ENCODE peak calls at places on chromosomes 6 and 20, in nine cellular contexts. One of them, this sample, is unnamed. For H3K9me3, H3K4me1 and H3K27me3, the result is how much of the 10 kb centered on the place peaks cover.

GRCh38 chr6:15431762-15432495 is 186.1 kb downstream of the JARID2 start:
- DNase-seq in body of pancreas: no peak
- DNase-seq in neuronal stem cell: no peak
- DNase-seq in adipocyte: peak
- DNase-seq in ascending aorta: no peak
- DNase-seq in left lung: no peak
- DNase-seq in A673: no peak
- DNase-seq in heart left ventricle: no peak
- DNase-seq in psoas muscle: peak
- DNase-seq in this sample: no peak

GRCh38 chr6:40743226-40743625 is 156.1 kb upstream of the LRFN2 start:
- DNase-seq in heart left ventricle: no peak
- DNase-seq in adipocyte: no peak
- DNase-seq in A673: no peak
- DNase-seq in ascending aorta: no peak
- DNase-seq in body of pancreas: no peak
- DNase-seq in left lung: no peak
- DNase-seq in neuronal stem cell: no peak
- DNase-seq in psoas muscle: no peak
- DNase-seq in this sample: no peak

GRCh38 chr20:57397693-57398108 is 6.5 kb downstream of the RBM38 start:
- DNase-seq in adipocyte: no peak
- DNase-seq in heart left ventricle: no peak
- DNase-seq in psoas muscle: peak
- DNase-seq in ascending aorta: no peak
- DNase-seq in neuronal stem cell: no peak
- DNase-seq in A673: no peak
- DNase-seq in body of pancreas: no peak
- DNase-seq in left lung: no peak
- DNase-seq in this sample: peak

GRCh38 chr20:62578294-62578897 is 63.9 kb upstream of the SLCO4A1 start:
- DNase-seq in neuronal stem cell: no peak
- DNase-seq in body of pancreas: no peak
- DNase-seq in heart left ventricle: no peak
- DNase-seq in A673: peak
- DNase-seq in psoas muscle: no peak
- DNase-seq in ascending aorta: no peak
- DNase-seq in adipocyte: no peak
- DNase-seq in left lung: no peak
- DNase-seq in this sample: no peak

GRCh38 chr6:158825951-158826306 is 6.8 kb upstream of the EZR start:
- DNase-seq in psoas muscle: no peak
- DNase-seq in left lung: no peak
- DNase-seq in neuronal stem cell: no peak
- DNase-seq in heart left ventricle: peak
- DNase-seq in ascending aorta: no peak
- DNase-seq in A673: no peak
- DNase-seq in adipocyte: no peak
- DNase-seq in body of pancreas: peak
- DNase-seq in this sample: no peak

GRCh38 chr20:38624084-38624483 is 22.5 kb downstream of the ARHGAP40 start:
- DNase-seq in neuronal stem cell: no peak
- DNase-seq in adipocyte: no peak
- DNase-seq in psoas muscle: no peak
- DNase-seq in body of pancreas: no peak
- DNase-seq in A673: no peak
- DNase-seq in left lung: no peak
- DNase-seq in heart left ventricle: no peak
- DNase-seq in ascending aorta: no peak
- DNase-seq in this sample: no peak

GRCh38 chr6:46948699-46949098 is 27.0 kb upstream of the ADGRF5 start:
- DNase-seq in A673: no peak
- DNase-seq in psoas muscle: no peak
- DNase-seq in left lung: no peak
- DNase-seq in ascending aorta: no peak
- DNase-seq in neuronal stem cell: no peak
- DNase-seq in heart left ventricle: peak
- DNase-seq in adipocyte: no peak
- DNase-seq in body of pancreas: no peak
- DNase-seq in this sample: no peak

GRCh38 chr6:54698974-54699373 is 147.6 kb upstream of the FAM83B start:
- DNase-seq in psoas muscle: no peak
- DNase-seq in body of pancreas: no peak
- DNase-seq in A673: no peak
- DNase-seq in ascending aorta: no peak
- DNase-seq in heart left ventricle: no peak
- DNase-seq in neuronal stem cell: no peak
- DNase-seq in left lung: no peak
- DNase-seq in adipocyte: no peak
- DNase-seq in this sample: no peak

GRCh38 chr6:27873101-27874030 is 38.8 kb downstream of the OR2B2 start:
- DNase-seq in neuronal stem cell: peak
- DNase-seq in adipocyte: peak
- DNase-seq in psoas muscle: peak
- DNase-seq in left lung: peak
- DNase-seq in heart left ventricle: peak
- DNase-seq in A673: peak
- DNase-seq in ascending aorta: no peak
- DNase-seq in body of pancreas: no peak
- DNase-seq in this sample: peak

DNA sequence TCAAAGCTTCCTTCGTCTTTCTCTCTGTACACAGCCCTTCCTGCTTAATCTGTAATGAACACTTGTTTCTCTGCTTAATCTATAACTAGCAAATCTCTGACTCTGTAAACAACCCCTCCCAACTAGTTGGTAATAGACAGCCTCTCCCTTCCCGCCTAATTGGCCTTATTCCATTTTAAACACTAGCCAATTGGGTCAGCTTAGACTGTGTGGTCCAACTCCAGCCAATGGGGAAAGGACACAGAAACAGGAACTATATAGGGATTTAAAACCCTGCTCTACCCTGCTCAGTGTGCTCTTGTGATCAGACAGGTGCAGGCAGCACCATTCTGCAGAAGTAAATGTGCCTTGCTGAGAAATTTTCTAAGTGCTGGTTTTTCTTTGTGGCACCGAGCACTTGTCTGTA is 18.5 kb downstream of the CHD6 start:
- DNase-seq in ascending aorta: no peak
- DNase-seq in psoas muscle: no peak
- DNase-seq in A673: no peak
- DNase-seq in adipocyte: no peak
- DNase-seq in neuronal stem cell: no peak
- DNase-seq in left lung: no peak
- DNase-seq in heart left ventricle: no peak
- DNase-seq in body of pancreas: no peak
- DNase-seq in this sample: no peak
- H3K9me3 ChIP-seq in ascending aorta: under half
- H3K9me3 ChIP-seq in psoas muscle: under half
- H3K9me3 ChIP-seq in A673: half or more
- H3K9me3 ChIP-seq in adipocyte: under half
- H3K9me3 ChIP-seq in neuronal stem cell: half or more
- H3K9me3 ChIP-seq in left lung: half or more
- H3K9me3 ChIP-seq in heart left ventricle: under half
- H3K9me3 ChIP-seq in body of pancreas: under half
- H3K9me3 ChIP-seq in this sample: under half

GRCh38 chr20:48373555-48373934 is 454.3 kb downstream of the PREX1 start:
- DNase-seq in left lung: no peak
- DNase-seq in neuronal stem cell: no peak
- DNase-seq in adipocyte: no peak
- DNase-seq in psoas muscle: no peak
- DNase-seq in body of pancreas: no peak
- DNase-seq in heart left ventricle: no peak
- DNase-seq in ascending aorta: no peak
- DNase-seq in A673: no peak
- DNase-seq in this sample: no peak
- H3K4me1 ChIP-seq in left lung: under half
- H3K4me1 ChIP-seq in neuronal stem cell: under half
- H3K4me1 ChIP-seq in adipocyte: under half
- H3K4me1 ChIP-seq in psoas muscle: under half
- H3K4me1 ChIP-seq in body of pancreas: under half
- H3K4me1 ChIP-seq in heart left ventricle: under half
- H3K4me1 ChIP-seq in ascending aorta: under half
- H3K4me1 ChIP-seq in A673: under half
- H3K4me1 ChIP-seq in this sample: under half

GRCh38 chr20:45251884-45252571 is 2.3 kb downstream of the SLPI start:
- DNase-seq in body of pancreas: no peak
- DNase-seq in heart left ventricle: no peak
- DNase-seq in adipocyte: no peak
- DNase-seq in neuronal stem cell: no peak
- DNase-seq in ascending aorta: no peak
- DNase-seq in A673: no peak
- DNase-seq in left lung: no peak
- DNase-seq in psoas muscle: no peak
- DNase-seq in this sample: no peak
- H3K27me3 ChIP-seq in body of pancreas: under half
- H3K27me3 ChIP-seq in heart left ventricle: under half
- H3K27me3 ChIP-seq in adipocyte: under half
- H3K27me3 ChIP-seq in neuronal stem cell: under half
- H3K27me3 ChIP-seq in ascending aorta: under half
- H3K27me3 ChIP-seq in A673: under half
- H3K27me3 ChIP-seq in left lung: under half
- H3K27me3 ChIP-seq in psoas muscle: under half
- H3K27me3 ChIP-seq in this sample: under half

GRCh38 chr6:122501475-122501874 is 29.9 kb upstream of the SERINC1 start:
- DNase-seq in left lung: no peak
- DNase-seq in psoas muscle: no peak
- DNase-seq in heart left ventricle: no peak
- DNase-seq in adipocyte: no peak
- DNase-seq in A673: no peak
- DNase-seq in ascending aorta: no peak
- DNase-seq in neuronal stem cell: no peak
- DNase-seq in body of pancreas: no peak
- DNase-seq in this sample: no peak
- H3K9me3 ChIP-seq in left lung: half or more
- H3K9me3 ChIP-seq in psoas muscle: under half
- H3K9me3 ChIP-seq in heart left ventricle: half or more
- H3K9me3 ChIP-seq in adipocyte: half or more
- H3K9me3 ChIP-seq in A673: under half
- H3K9me3 ChIP-seq in ascending aorta: under half
- H3K9me3 ChIP-seq in neuronal stem cell: under half
- H3K9me3 ChIP-seq in body of pancreas: under half
- H3K9me3 ChIP-seq in this sample: under half

DNA sequence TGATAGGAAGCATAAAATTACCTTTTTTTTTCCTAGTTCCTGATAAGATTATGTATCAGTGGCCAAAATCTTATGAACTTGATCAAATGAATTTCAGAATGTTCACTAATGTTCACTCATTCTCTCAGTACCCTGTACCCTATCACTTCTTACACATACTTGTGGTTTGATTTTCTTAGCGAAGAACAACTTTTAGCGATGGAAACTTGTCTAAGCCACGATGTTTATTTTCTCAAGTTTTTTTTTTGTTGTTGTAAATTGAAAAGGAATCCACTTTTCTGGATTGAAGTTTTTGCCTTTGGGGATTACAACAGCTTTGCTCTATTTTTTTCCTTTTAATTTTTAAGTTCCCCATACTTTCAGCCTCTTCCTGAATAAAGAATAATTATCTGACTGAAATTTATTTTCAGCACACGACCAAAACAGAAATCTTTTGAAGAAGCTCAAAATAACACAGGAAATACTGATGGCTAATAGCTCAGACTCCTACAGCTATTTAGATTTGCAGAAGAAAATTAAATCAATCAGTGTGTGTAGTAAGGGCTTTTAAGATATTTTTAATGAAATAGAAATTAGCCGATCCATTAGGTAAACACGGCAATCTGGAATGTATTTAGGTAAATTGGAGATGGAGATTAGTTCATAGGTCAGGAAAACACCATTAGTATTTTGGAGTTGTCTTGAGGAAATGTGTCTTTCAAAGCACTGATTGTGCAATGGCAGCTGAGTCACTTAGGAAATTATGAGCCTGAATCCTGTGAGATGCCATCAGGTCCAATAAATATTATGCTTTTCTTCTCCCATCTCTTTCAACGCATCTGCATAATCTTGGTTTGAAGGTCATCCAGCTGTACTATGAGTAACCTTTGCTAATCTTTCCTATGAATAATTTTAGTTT is 217.5 kb downstream of the GJA1 start:
- DNase-seq in left lung: no peak
- DNase-seq in neuronal stem cell: no peak
- DNase-seq in heart left ventricle: no peak
- DNase-seq in ascending aorta: no peak
- DNase-seq in body of pancreas: no peak
- DNase-seq in psoas muscle: no peak
- DNase-seq in A673: peak
- DNase-seq in adipocyte: peak
- DNase-seq in this sample: no peak
- H3K4me1 ChIP-seq in left lung: under half
- H3K4me1 ChIP-seq in neuronal stem cell: under half
- H3K4me1 ChIP-seq in heart left ventricle: under half
- H3K4me1 ChIP-seq in ascending aorta: under half
- H3K4me1 ChIP-seq in body of pancreas: under half
- H3K4me1 ChIP-seq in psoas muscle: under half
- H3K4me1 ChIP-seq in A673: under half
- H3K4me1 ChIP-seq in adipocyte: under half
- H3K4me1 ChIP-seq in this sample: under half

GRCh38 chr20:53061305-53061704 is 89.1 kb downstream of the TSHZ2 start:
- DNase-seq in adipocyte: no peak
- DNase-seq in A673: no peak
- DNase-seq in psoas muscle: no peak
- DNase-seq in neuronal stem cell: no peak
- DNase-seq in ascending aorta: no peak
- DNase-seq in left lung: no peak
- DNase-seq in heart left ventricle: no peak
- DNase-seq in body of pancreas: no peak
- DNase-seq in this sample: no peak

GRCh38 chr20:53068241-53068640 is 96.1 kb downstream of the TSHZ2 start:
- DNase-seq in heart left ventricle: no peak
- DNase-seq in adipocyte: no peak
- DNase-seq in ascending aorta: no peak
- DNase-seq in neuronal stem cell: no peak
- DNase-seq in left lung: no peak
- DNase-seq in body of pancreas: no peak
- DNase-seq in psoas muscle: no peak
- DNase-seq in A673: no peak
- DNase-seq in this sample: no peak

GRCh38 chr20:53061709-53062108 is 89.6 kb downstream of the TSHZ2 start:
- DNase-seq in A673: no peak
- DNase-seq in heart left ventricle: no peak
- DNase-seq in adipocyte: no peak
- DNase-seq in body of pancreas: no peak
- DNase-seq in psoas muscle: no peak
- DNase-seq in neuronal stem cell: no peak
- DNase-seq in left lung: no peak
- DNase-seq in ascending aorta: no peak
- DNase-seq in this sample: no peak

GRCh38 chr20:53069121-53069520 is 97.0 kb downstream of the TSHZ2 start:
- DNase-seq in psoas muscle: no peak
- DNase-seq in ascending aorta: no peak
- DNase-seq in neuronal stem cell: no peak
- DNase-seq in left lung: no peak
- DNase-seq in A673: no peak
- DNase-seq in heart left ventricle: no peak
- DNase-seq in body of pancreas: no peak
- DNase-seq in adipocyte: no peak
- DNase-seq in this sample: no peak

DNA sequence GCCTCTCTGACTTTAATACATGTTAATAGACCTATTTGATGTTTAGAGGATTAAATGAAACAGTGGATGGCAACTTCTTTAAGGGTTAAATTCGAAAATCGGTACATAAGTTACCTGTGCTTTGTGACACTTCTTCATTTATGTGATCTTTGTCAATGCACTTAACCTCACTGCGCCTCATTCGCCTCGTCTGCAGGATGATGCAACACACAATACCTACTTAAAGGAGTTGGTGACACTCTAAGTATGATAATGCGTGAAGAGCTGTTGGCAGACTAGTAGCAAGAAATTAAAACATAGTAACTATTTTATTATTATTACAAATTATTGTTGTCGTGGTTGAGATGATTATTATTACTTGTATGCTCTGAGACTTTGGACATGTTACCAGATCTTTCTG is 92.8 kb downstream of the TSHZ2 start:
- DNase-seq in ascending aorta: no peak
- DNase-seq in A673: no peak
- DNase-seq in psoas muscle: no peak
- DNase-seq in heart left ventricle: no peak
- DNase-seq in body of pancreas: no peak
- DNase-seq in adipocyte: no peak
- DNase-seq in left lung: no peak
- DNase-seq in neuronal stem cell: no peak
- DNase-seq in this sample: no peak
- H3K27me3 ChIP-seq in ascending aorta: under half
- H3K27me3 ChIP-seq in A673: under half
- H3K27me3 ChIP-seq in psoas muscle: under half
- H3K27me3 ChIP-seq in heart left ventricle: under half
- H3K27me3 ChIP-seq in body of pancreas: under half
- H3K27me3 ChIP-seq in adipocyte: under half
- H3K27me3 ChIP-seq in left lung: under half
- H3K27me3 ChIP-seq in neuronal stem cell: under half
- H3K27me3 ChIP-seq in this sample: under half

This sample was measured in CD4-positive, alpha-beta memory T cell.